ENCODE peak calls at places on chromosome 22, in nine cellular contexts. F is right lobe of liver, D is spleen, U is esophagus squamous epithelium, Q is astrocyte, S is psoas muscle, J is heart right ventricle, L is hepatocyte, Y is gastrocnemius medialis. O is an unnamed sample. For H3K4me1, the result is how much of the 10 kb centered on the place peaks cover.

GRCh38 chr22:33867118-33867863 is 53.0 kb downstream of the LARGE1 start:
- DNase-seq in Y (peak), L (peak), S (no peak), Q (peak), U (no peak), F (no peak), J (no peak), D (no peak), O (peak)

GRCh38 chr22:27378343-27378800 is 423.2 kb downstream of the MN1 start:
- DNase-seq in L (no peak), J (no peak), Q (no peak), Y (no peak), F (no peak), D (no peak), U (no peak), S (no peak), O (no peak)

GRCh38 chr22:28424427-28425080 is 255.1 kb downstream of the TTC28 start:
- DNase-seq in S (no peak), Q (peak), D (no peak), F (no peak), U (no peak), L (no peak), J (no peak), Y (no peak), O (peak)

GRCh38 chr22:41289681-41290080 is 3.7 kb upstream of the RANGAP1 start:
- DNase-seq in Y (no peak), J (no peak), Q (no peak), F (no peak), D (no peak), U (no peak), S (no peak), L (no peak), O (no peak)

GRCh38 chr22:47127441-47127871 is 365.0 kb downstream of the TBC1D22A start:
- DNase-seq in J (no peak), Q (no peak), U (no peak), Y (no peak), L (no peak), F (peak), D (peak), S (no peak), O (no peak)

GRCh38 chr22:29014773-29015172 is 46.9 kb downstream of the C22orf31 start:
- DNase-seq in Y (no peak), J (no peak), S (no peak), U (no peak), F (no peak), D (no peak), Q (no peak), L (no peak), O (no peak)

GRCh38 chr22:26310616-26311015 is 118.4 kb upstream of the ASPHD2 start:
- DNase-seq in D (no peak), S (no peak), F (no peak), Q (no peak), L (no peak), U (no peak), Y (no peak), J (no peak), O (no peak)

GRCh38 chr22:24106385-24107381 is 74.6 kb upstream of the SUSD2 start:
- DNase-seq in J (no peak), L (no peak), U (no peak), F (no peak), D (no peak), Y (no peak), S (no peak), Q (no peak), O (no peak)

GRCh38 chr22:25930710-25931353 is 188.8 kb downstream of the MYO18B start:
- DNase-seq in D (no peak), Y (no peak), L (no peak), S (no peak), F (no peak), U (no peak), Q (no peak), J (no peak), O (no peak)

GRCh38 chr22:41939981-41940852 is 6.7 kb downstream of the CENPM start:
- DNase-seq in L (no peak), D (peak), S (no peak), Q (no peak), F (no peak), Y (no peak), U (peak), J (no peak), O (no peak)

GRCh38 chr22:41504397-41504796 is 35.5 kb downstream of the ACO2 start:
- DNase-seq in L (no peak), F (no peak), U (no peak), Q (no peak), J (peak), D (no peak), Y (peak), S (peak), O (no peak)

GRCh38 chr22:26109686-26110315 is 59.5 kb upstream of the SEZ6L start:
- DNase-seq in F (no peak), D (no peak), J (no peak), S (no peak), Y (no peak), Q (no peak), L (no peak), U (no peak), O (no peak)

GRCh38 chr22:24554316-24555159 is at the start of gene GUCD1:
- DNase-seq in L (peak), J (no peak), U (no peak), F (peak), Y (peak), D (no peak), S (peak), Q (peak), O (peak)

GRCh38 chr22:34669001-34669400 is 397.0 kb upstream of the ISX start:
- DNase-seq in L (no peak), F (no peak), U (no peak), Y (no peak), S (no peak), Q (peak), J (no peak), D (no peak), O (no peak)

GRCh38 chr22:17138451-17139042 is 17.4 kb upstream of the TMEM121B start:
- DNase-seq in D (peak), J (no peak), S (no peak), U (no peak), L (no peak), F (no peak), Q (no peak), Y (no peak), O (no peak)

GRCh38 chr22:25941365-25941960 is 199.5 kb downstream of the MYO18B start:
- DNase-seq in L (no peak), J (no peak), Q (no peak), U (no peak), S (no peak), Y (no peak), D (no peak), F (no peak), O (no peak)

GRCh38 chr22:28171135-28171534 is 252.1 kb upstream of the PITPNB start:
- DNase-seq in Y (no peak), S (no peak), D (no peak), Q (peak), U (no peak), J (no peak), F (no peak), L (no peak), O (no peak)

GRCh38 chr22:23091760-23092159 is 21.4 kb downstream of the GNAZ start:
- DNase-seq in F (no peak), S (no peak), D (no peak), Y (no peak), L (no peak), U (no peak), J (no peak), Q (no peak), O (no peak)

GRCh38 chr22:25081409-25081824 is 118.2 kb upstream of the CRYBB3 start:
- DNase-seq in F (no peak), Y (no peak), U (no peak), Q (no peak), S (no peak), J (no peak), D (no peak), L (peak), O (no peak)

DNA sequence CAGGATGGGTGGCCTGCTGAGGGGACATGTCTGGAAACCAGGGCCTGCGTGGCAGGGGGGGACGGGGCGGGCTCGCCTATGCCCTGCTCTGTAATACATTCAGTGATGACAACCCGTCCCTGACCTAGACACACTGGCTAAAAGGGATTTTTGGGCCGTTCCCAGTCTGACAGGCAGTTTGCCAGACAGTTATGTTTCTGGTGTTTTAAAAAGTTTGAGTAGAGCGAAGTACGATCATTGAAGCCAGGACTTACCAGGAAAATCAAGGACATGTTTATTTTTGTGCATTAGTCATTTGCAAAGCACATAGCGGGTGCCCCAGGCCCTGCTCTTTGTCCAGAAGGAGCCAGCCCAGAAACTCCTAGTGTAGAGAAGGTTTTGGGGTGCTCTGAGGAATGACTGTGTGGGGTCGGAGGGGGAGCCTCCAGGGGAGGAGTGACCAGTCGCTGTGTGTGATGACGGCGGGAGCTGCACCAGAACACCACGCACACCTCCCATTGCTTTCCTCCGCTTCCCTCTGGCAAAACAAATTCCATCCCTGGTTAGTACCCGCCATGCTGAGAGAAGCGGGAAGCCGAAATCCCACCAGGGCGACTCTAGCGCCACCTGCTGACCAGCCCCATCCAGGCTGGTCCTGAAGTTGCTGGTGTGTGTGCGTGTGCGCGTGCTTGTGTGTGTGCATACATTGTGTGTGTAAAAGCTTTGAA is 50.8 kb downstream of the FBLN1 start:
- DNase-seq in J (peak), F (no peak), U (no peak), S (peak), D (no peak), Q (peak), L (peak), Y (peak), O (peak)
- H3K4me1 ChIP-seq in J (under half), F (under half), U (half or more), S (under half), D (under half), Q (under half), L (under half), Y (under half), O (half or more)

DNA sequence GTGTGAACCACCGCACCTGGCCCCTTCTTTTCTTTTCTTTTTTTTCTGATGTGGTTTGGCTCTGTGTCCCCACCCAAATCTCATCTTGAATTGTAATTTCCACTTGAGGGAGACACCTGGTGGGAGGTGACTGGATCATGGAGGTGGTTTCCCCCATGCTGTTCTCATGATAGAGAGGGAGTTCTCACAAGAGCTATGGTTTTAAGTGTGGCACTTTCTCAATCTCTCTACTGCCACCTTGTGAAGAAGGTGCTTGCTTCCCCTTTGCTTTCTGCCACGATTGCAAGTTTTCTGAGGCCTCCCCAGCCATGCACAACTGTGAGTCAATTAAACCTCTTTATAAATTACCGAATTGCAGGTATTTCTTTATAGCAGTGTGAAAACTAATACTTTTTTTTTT is 4.9 kb upstream of the TCN2 start:
- DNase-seq in Q (peak), Y (no peak), J (no peak), F (no peak), L (peak), U (no peak), S (no peak), D (no peak), O (no peak)
- H3K4me1 ChIP-seq in Q (under half), Y (under half), J (under half), F (under half), L (under half), U (under half), S (under half), D (under half), O (under half)

GRCh38 chr22:20239063-20239950 is 28.8 kb downstream of the RTN4R start:
- DNase-seq in J (peak), L (peak), S (peak), D (peak), U (no peak), Q (no peak), F (no peak), Y (no peak), O (no peak)
- H3K4me1 ChIP-seq in J (under half), L (under half), S (under half), D (half or more), U (under half), Q (under half), F (under half), Y (under half), O (under half)

GRCh38 chr22:31083923-31084810 is 3.0 kb downstream of the SMTN start:
- DNase-seq in Q (no peak), U (no peak), S (no peak), D (peak), Y (no peak), L (no peak), J (peak), F (no peak), O (no peak)
- H3K4me1 ChIP-seq in Q (half or more), U (under half), S (under half), D (under half), Y (under half), L (under half), J (under half), F (under half), O (under half)

DNA sequence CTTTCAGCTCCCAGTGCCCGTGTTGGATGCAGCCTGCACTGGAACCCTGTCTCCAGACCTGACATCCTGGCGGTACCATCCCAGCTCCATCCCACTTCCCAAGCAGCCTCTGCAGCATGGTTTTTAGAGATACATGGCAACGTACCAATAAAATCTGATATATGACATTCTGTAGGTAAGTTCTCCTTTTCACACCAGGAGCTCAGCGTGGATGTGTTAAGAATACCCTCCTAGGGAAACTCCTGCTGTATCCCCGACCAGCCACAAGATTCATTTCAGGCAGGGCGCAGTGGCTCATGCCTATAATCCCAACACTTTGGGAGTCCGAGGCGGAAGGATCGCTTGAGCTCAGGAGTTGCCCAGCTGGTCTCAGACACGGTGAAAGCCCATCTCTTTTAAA is 15.4 kb downstream of the APOL5 start:
- DNase-seq in S (no peak), D (no peak), Q (no peak), F (no peak), Y (no peak), J (no peak), L (no peak), U (no peak), O (no peak)
- H3K4me1 ChIP-seq in S (under half), D (under half), Q (under half), F (under half), Y (under half), J (under half), L (under half), U (under half), O (under half)

GRCh38 chr22:19120829-19121630 is 1.2 kb downstream of the DGCR2 start:
- DNase-seq in J (no peak), S (no peak), Q (peak), Y (peak), F (peak), L (peak), U (no peak), D (peak), O (no peak)
- H3K4me1 ChIP-seq in J (half or more), S (half or more), Q (under half), Y (half or more), F (under half), L (under half), U (half or more), D (half or more), O (under half)

DNA sequence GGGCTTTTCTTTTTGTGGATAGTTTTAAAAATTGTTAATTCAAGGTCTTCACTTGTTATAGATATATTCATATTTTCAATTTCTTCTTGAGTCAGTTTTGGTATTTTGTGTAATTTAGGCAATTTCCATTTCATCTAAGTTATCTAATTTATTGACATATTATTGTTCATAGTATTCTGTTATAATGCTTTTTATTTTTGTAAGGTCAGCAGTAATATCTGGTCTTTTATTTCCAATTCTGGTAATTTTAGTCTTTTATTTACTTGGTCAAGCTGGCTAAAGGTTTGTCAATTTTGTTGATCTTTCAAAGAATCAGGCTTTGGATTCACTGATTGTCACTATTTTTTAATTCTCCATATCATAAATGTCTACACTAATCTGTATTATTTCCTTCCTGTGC is 60.1 kb downstream of the HORMAD2 start:
- DNase-seq in U (no peak), J (no peak), Q (no peak), F (no peak), L (no peak), S (no peak), D (no peak), Y (no peak), O (no peak)
- H3K4me1 ChIP-seq in U (under half), J (under half), Q (under half), F (under half), L (under half), S (under half), D (under half), Y (under half), O (under half)

GRCh38 chr22:21791635-21792625 is 56.3 kb upstream of the YPEL1 start:
- DNase-seq in L (no peak), D (no peak), U (no peak), Y (no peak), Q (peak), S (no peak), J (no peak), F (no peak), O (no peak)
- H3K4me1 ChIP-seq in L (under half), D (under half), U (under half), Y (under half), Q (under half), S (under half), J (under half), F (under half), O (under half)

DNA sequence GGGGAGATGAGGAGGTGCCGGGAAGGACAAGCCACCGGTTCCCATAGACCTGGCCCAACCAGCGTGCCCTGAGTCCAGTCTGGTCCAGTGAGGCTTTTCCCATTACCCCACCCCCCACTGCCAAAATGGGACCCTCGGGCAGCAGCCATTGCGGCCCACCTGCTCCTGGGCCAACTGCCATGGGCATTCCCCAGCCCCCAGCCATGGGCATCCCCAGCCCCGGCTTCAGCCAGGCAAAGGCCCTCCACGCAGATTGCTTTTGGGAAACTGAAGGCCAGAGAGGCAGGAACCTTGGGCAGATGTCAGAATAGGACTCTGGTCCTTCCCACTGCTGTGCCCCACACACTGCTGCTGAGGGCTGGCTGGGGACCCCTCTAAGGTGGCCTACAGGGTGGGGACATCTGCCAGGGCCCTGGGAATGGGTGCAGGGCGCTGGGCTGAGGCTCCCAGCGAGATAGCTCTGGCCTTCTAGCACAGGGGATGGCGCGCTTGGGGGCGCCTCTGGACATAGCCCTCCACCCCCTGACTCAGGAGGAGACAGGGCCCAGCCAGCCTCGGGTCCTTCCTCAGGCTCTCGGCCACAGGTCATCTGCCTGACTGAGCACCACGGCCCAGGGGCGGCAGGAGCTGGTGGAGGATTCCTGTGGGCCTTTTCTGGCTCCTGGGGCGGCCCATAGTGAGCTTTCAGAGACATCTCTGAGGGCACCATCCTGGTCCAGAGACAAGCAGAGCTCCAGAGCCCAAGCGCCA is 4.9 kb downstream of the PIM3 start:
- DNase-seq in U (no peak), D (peak), J (peak), F (peak), L (peak), S (peak), Y (no peak), Q (no peak), O (no peak)
- H3K4me1 ChIP-seq in U (half or more), D (half or more), J (half or more), F (under half), L (under half), S (half or more), Y (half or more), Q (under half), O (under half)

O was measured in SJSA1.